ENCODE peak calls at places on chromosomes 12 and 14, in five cellular contexts. S, C, Y, V and K are unnamed samples.

GRCh38 chr14:103923863-103924262 is 4.4 kb upstream of the TDRD9 start:
- DNase-seq in Y (no peak), V (no peak), C (no peak), S (peak), K (no peak)

GRCh38 chr14:77498984-77499527 is 440 bp upstream of the ISM2 start:
- DNase-seq in S (peak), Y (no peak), C (no peak), V (no peak), K (no peak)

GRCh38 chr12:52646613-52647012 is 5.4 kb downstream of the KRT2 start:
- DNase-seq in Y (no peak), C (no peak), V (no peak), S (no peak), K (no peak)

GRCh38 chr12:32118806-32119205 is 12.2 kb downstream of the BICD1 start:
- DNase-seq in S (no peak), V (no peak), C (no peak), Y (no peak), K (no peak)

GRCh38 chr12:85627584-85627983 is 208.6 kb downstream of the RASSF9 start:
- DNase-seq in C (no peak), Y (no peak), S (no peak), V (no peak), K (no peak)

GRCh38 chr12:89395712-89396111 is 43.4 kb upstream of the DUSP6 start:
- DNase-seq in C (no peak), Y (no peak), V (no peak), S (no peak), K (no peak)

GRCh38 chr12:115325858-115326257 is 641.9 kb upstream of the TBX3 start:
- DNase-seq in Y (no peak), S (no peak), V (no peak), C (no peak), K (no peak)

GRCh38 chr14:36847366-36847765 is 185.7 kb downstream of the PAX9 start:
- DNase-seq in V (no peak), C (no peak), S (no peak), Y (no peak), K (no peak)

GRCh38 chr14:64760146-64760755 is 56.0 kb downstream of the PLEKHG3 start:
- DNase-seq in Y (peak), C (no peak), S (peak), V (no peak), K (peak)

GRCh38 chr12:71731439-71732356 is 23.0 kb upstream of the RAB21 start:
- DNase-seq in Y (no peak), C (no peak), S (peak), V (peak), K (peak)

GRCh38 chr12:12397184-12397583 is 40.3 kb downstream of the BORCS5 start:
- DNase-seq in S (no peak), C (no peak), Y (no peak), V (no peak), K (no peak)

GRCh38 chr12:40058721-40059190 is 47.1 kb downstream of the SLC2A13 start:
- DNase-seq in S (no peak), V (peak), C (no peak), Y (no peak), K (peak)

GRCh38 chr12:114858388-114859146 is 174.6 kb upstream of the TBX3 start:
- DNase-seq in V (no peak), C (no peak), S (no peak), Y (no peak), K (peak)

GRCh38 chr14:103448097-103448496 is 62.9 kb downstream of the MARK3 start:
- DNase-seq in Y (no peak), S (no peak), V (no peak), C (no peak), K (no peak)

GRCh38 chr12:126271138-126271537 is 1205.9 kb downstream of the AACS start:
- DNase-seq in C (no peak), V (no peak), S (no peak), Y (no peak), K (no peak)

GRCh38 chr14:23306113-23306411 is 571 bp upstream of the BCL2L2 start:
- DNase-seq in S (no peak), Y (no peak), C (no peak), V (no peak), K (peak)

GRCh38 chr12:22416831-22417230 is 82.3 kb upstream of the ST8SIA1 start:
- DNase-seq in Y (no peak), C (no peak), V (no peak), S (no peak), K (no peak)

GRCh38 chr12:2336409-2336829 is 283.6 kb downstream of the CACNA1C start:
- DNase-seq in S (peak), V (peak), Y (no peak), C (no peak), K (peak)

GRCh38 chr14:55188686-55189295 is 2.6 kb downstream of the DLGAP5 start:
- DNase-seq in C (no peak), Y (no peak), V (no peak), S (no peak), K (no peak)

GRCh38 chr14:97361181-97361580 is 564.0 kb downstream of the VRK1 start:
- DNase-seq in V (no peak), Y (no peak), S (no peak), C (no peak), K (no peak)

GRCh38 chr12:6553051-6553868 is 2.6 kb downstream of the IFFO1 start:
- DNase-seq in Y (peak), C (peak), S (no peak), V (peak), K (no peak)

GRCh38 chr14:95452176-95452889 is 64.1 kb downstream of the SYNE3 start:
- DNase-seq in V (no peak), S (peak), C (no peak), Y (no peak), K (no peak)

GRCh38 chr14:63770187-63770807 is 42.4 kb upstream of the SGPP1 start:
- DNase-seq in C (no peak), Y (no peak), S (no peak), V (peak), K (peak)

GRCh38 chr14:31942216-31942841 is 134.8 kb upstream of the ARHGAP5 start:
- DNase-seq in C (no peak), Y (no peak), V (no peak), S (no peak), K (no peak)

GRCh38 chr12:114397978-114398881 is 7.7 kb downstream of the TBX5 start:
- DNase-seq in Y (no peak), V (no peak), S (no peak), C (no peak), K (no peak)

GRCh38 chr12:6962285-6963015 is 8.0 kb downstream of the PHB2 start:
- DNase-seq in V (no peak), C (no peak), S (peak), Y (no peak), K (peak)

GRCh38 chr14:105505101-105505500 is 14.1 kb downstream of the TEDC1 start:
- DNase-seq in C (no peak), Y (peak), S (no peak), V (no peak), K (no peak)

GRCh38 chr12:20030847-20031246 is 337.5 kb upstream of the PDE3A start:
- DNase-seq in C (no peak), V (no peak), Y (no peak), S (no peak), K (peak)

GRCh38 chr12:124545508-124546418 is 21.6 kb downstream of the NCOR2 start:
- DNase-seq in Y (no peak), V (no peak), C (no peak), S (no peak), K (no peak)

GRCh38 chr14:64680013-64680674 is 24.1 kb upstream of the PLEKHG3 start:
- DNase-seq in S (peak), C (no peak), V (no peak), Y (no peak), K (peak)

GRCh38 chr12:112564160-112564559 is 145.4 kb downstream of the PTPN11 start:
- DNase-seq in Y (no peak), V (no peak), S (no peak), C (no peak), K (no peak)